ENCODE peak calls at places on chromosomes 4 and X, in four cellular contexts. U is IMR-90, V is K562, N is GM12878. G is an unnamed sample.

GRCh38 chr4:127856485-127857447 is 23.9 kb upstream of the PLK4 start:
- DNase-seq in U (peak), V (no peak), N (peak), G (no peak)

GRCh38 chr4:168139336-168139735 is 47.0 kb downstream of the ANXA10 start:
- DNase-seq in U (peak), V (no peak), N (no peak), G (no peak)

GRCh38 chrX:43822015-43822414 is 60.2 kb downstream of the MAOB start:
- DNase-seq in U (peak), V (no peak), N (no peak), G (no peak)

GRCh38 chrX:526295-527224 is 104.0 kb upstream of the SHOX start:
- DNase-seq in U (no peak), V (no peak), N (no peak), G (peak)

GRCh38 chr4:147108409-147108808 is 162.7 kb upstream of the TTC29 start:
- DNase-seq in U (peak), V (no peak), N (no peak), G (no peak)

GRCh38 chr4:37989398-37990260 is 29.4 kb downstream of the PTTG2 start:
- DNase-seq in U (no peak), V (no peak), N (no peak), G (no peak)

GRCh38 chr4:7334521-7335275 is 100.0 kb downstream of the PSAPL1 start:
- DNase-seq in U (no peak), V (no peak), N (no peak), G (no peak)

GRCh38 chr4:11503166-11503565 is 74.5 kb upstream of the HS3ST1 start:
- DNase-seq in U (no peak), V (no peak), N (no peak), G (no peak)

GRCh38 chr4:71367546-71367945 is 28.7 kb downstream of the SLC4A4 start:
- DNase-seq in U (no peak), V (no peak), N (no peak), G (no peak)

GRCh38 chrX:123738378-123738955 is 5.6 kb upstream of the THOC2 start:
- DNase-seq in U (no peak), V (no peak), N (no peak), G (no peak)

GRCh38 chr4:187235456-187236170 is 512.0 kb upstream of the FAT1 start:
- DNase-seq in U (no peak), V (no peak), N (no peak), G (peak)

GRCh38 chrX:26100421-26100920 is 37.7 kb upstream of the MAGEB18 start:
- DNase-seq in U (no peak), V (no peak), N (no peak), G (no peak)

GRCh38 chr4:663438-664428 is 10.3 kb downstream of the ATP5ME start:
- DNase-seq in U (no peak), V (no peak), N (no peak), G (no peak)

GRCh38 chrX:44228621-44229020 is 114.9 kb downstream of the EFHC2 start:
- DNase-seq in U (no peak), V (no peak), N (no peak), G (no peak)

GRCh38 chr4:134773497-134774000 is 572.0 kb upstream of the PABPC4L start:
- DNase-seq in U (no peak), V (no peak), N (no peak), G (no peak)

GRCh38 chr4:186192068-186192751 is 843 bp downstream of the CYP4V2 start:
- DNase-seq in U (peak), V (no peak), N (no peak), G (peak)

GRCh38 chr4:56241500-56241899 is 145.8 kb downstream of the AASDH start:
- DNase-seq in U (no peak), V (no peak), N (no peak), G (peak)

GRCh38 chrX:1487401-1487800 is 34.7 kb upstream of the ASMTL start:
- DNase-seq in U (no peak), V (no peak), N (no peak), G (no peak)

GRCh38 chr4:56410247-56410646 is 23.0 kb upstream of the AASDH start:
- DNase-seq in U (peak), V (no peak), N (no peak), G (peak)

GRCh38 chrX:47807548-47807947 is 29.2 kb upstream of the ZNF81 start:
- DNase-seq in U (no peak), V (no peak), N (no peak), G (no peak)

GRCh38 chr4:72218953-72219352 is 187.2 kb downstream of the NPFFR2 start:
- DNase-seq in U (no peak), V (no peak), N (no peak), G (no peak)

GRCh38 chr4:112585977-112586736 is 50.6 kb downstream of the ZGRF1 start:
- DNase-seq in U (no peak), V (no peak), N (no peak), G (no peak)

GRCh38 chrX:45860450-45860849 is 659.8 kb upstream of the DIPK2B start:
- DNase-seq in U (no peak), V (no peak), N (no peak), G (no peak)

GRCh38 chrX:45571453-45571852 is 370.8 kb upstream of the DIPK2B start:
- DNase-seq in U (no peak), V (no peak), N (no peak), G (no peak)

GRCh38 chrX:10574663-10575062 is 45.7 kb downstream of the MID1 start:
- DNase-seq in U (no peak), V (no peak), N (no peak), G (no peak)

GRCh38 chr4:3475713-3476260 is 12.7 kb downstream of the DOK7 start:
- DNase-seq in U (no peak), V (no peak), N (no peak), G (no peak)

GRCh38 chrX:123188081-123188480 is 4.0 kb downstream of the GRIA3 start:
- DNase-seq in U (no peak), V (no peak), N (no peak), G (no peak)

DNA sequence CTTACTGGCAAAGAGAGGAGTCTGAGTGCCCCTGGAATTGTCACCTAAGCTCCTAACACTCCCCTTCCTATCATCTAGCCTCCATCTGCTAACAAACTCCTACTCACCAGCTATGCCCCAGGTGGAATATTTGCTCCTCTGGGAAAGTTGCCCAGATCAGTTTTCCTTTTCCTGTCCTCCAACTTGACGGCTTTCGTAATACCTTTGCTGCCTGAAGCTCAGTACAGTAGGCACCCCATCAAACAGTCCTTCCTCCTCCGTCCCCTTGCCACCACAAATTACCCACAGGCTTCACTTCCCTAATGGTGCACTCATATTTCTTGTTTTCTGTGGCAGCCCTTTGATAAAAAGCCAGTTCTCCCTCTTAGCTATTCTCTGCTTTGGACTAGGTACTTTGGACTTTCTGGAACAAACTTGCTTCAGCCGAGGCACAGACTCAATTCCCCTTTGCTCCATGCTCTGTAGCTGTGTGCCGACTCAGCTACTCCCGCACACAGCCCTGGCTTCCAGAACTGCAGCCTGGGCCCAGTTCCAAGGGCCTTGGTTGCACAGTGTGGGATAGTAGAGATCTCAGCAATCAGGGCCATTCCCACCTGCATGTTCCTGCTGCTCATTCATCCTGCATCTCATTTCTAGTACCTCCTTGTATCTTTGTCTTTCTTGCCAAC is 605.1 kb downstream of the BCOR start:
- DNase-seq in U (no peak), V (peak), N (peak), G (no peak)
- TF ChIP-seq ELK1 in U (no peak), V (no peak), N (no peak), G (no peak)

GRCh38 chr4:88881227-88881569 is 175.8 kb downstream of the FAM13A start:
- DNase-seq in U (no peak), V (no peak), N (no peak), G (no peak)
- TF ChIP-seq ELK1 in U (no peak), V (no peak), N (no peak), G (no peak)

GRCh38 chrX:3393581-3394111 is 47.2 kb upstream of the MXRA5 start:
- DNase-seq in U (no peak), V (no peak), N (no peak), G (no peak)
- TF ChIP-seq ELK1 in U (no peak), V (no peak), N (no peak), G (no peak)

DNA sequence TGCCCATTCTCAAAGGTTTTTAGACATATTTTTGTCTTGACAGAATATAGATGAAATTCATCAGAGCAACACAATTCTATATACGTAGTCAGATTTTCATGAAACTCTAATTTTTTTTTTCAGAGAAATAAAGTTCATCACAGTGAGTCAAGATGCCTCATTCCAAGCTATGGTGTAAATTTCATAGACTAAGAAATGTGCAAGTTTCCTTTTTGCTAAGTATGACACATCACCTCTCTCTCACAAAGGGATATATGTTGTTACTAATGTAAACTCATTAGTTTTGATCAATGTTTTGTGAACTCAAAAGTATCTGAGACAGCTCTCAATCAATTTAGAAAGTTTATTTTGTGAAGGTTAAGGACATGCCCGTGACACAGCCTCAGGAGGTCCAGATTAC is 60.4 kb upstream of the ATXN3L start:
- DNase-seq in U (peak), V (no peak), N (no peak), G (no peak)
- TF ChIP-seq ELK1 in U (no peak), V (no peak), N (no peak), G (no peak)

G was measured in A549.